ENCODE peak calls at places on chromosome 13, in eight cellular contexts. T is cardiac muscle cell, K is fibroblast of lung, N is mammary epithelial cell, F is AG04449, A is tibial artery, P is GM12865, U is heart right ventricle. D is an unnamed sample.

GRCh38 chr13:33634526-33635111 is 183.3 kb upstream of the RFC3 start:
- DNase-seq in F (no peak), P (no peak), T (peak), K (peak), A (no peak), N (peak), U (no peak), D (no peak)

GRCh38 chr13:46751811-46752635 is 44.9 kb downstream of the ESD start:
- DNase-seq in P (peak), N (no peak), A (no peak), F (peak), T (no peak), K (no peak), U (no peak), D (no peak)

GRCh38 chr13:33207616-33207964 is 78.0 kb downstream of the STARD13 start:
- DNase-seq in A (no peak), N (peak), P (peak), F (no peak), U (peak), T (peak), K (peak), D (no peak)

GRCh38 chr13:83618966-83619365 is 263.3 kb downstream of the SLITRK1 start:
- DNase-seq in N (peak), U (no peak), K (peak), T (peak), F (peak), P (no peak), A (no peak), D (no peak)

GRCh38 chr13:39970177-39970846 is 314.9 kb downstream of the COG6 start:
- DNase-seq in U (no peak), F (no peak), N (no peak), A (no peak), K (no peak), T (no peak), P (peak), D (no peak)

GRCh38 chr13:94154362-94154761 is 325.1 kb downstream of the DCT start:
- DNase-seq in P (no peak), A (peak), T (peak), F (peak), U (no peak), K (peak), N (peak), D (peak)

GRCh38 chr13:113584205-113584869 is at the start of gene TFDP1:
- DNase-seq in F (no peak), U (peak), T (peak), A (peak), K (peak), N (peak), P (peak), D (peak)

GRCh38 chr13:50014404-50014803 is 840 bp upstream of the KCNRG start:
- DNase-seq in N (no peak), U (no peak), P (no peak), F (no peak), T (no peak), A (no peak), K (no peak), D (no peak)

GRCh38 chr13:30892966-30893365 is 13.1 kb upstream of the MEDAG start:
- DNase-seq in U (no peak), K (peak), F (no peak), P (peak), A (peak), T (peak), N (no peak), D (no peak)

GRCh38 chr13:99656843-99657506 is 155.7 kb downstream of the TM9SF2 start:
- DNase-seq in A (no peak), T (no peak), U (no peak), N (no peak), K (no peak), F (no peak), P (no peak), D (no peak)

GRCh38 chr13:37386276-37386675 is 212.3 kb downstream of the POSTN start:
- DNase-seq in F (no peak), K (no peak), T (peak), P (no peak), N (no peak), A (no peak), U (no peak), D (no peak)

GRCh38 chr13:100035936-100036335 is 53.0 kb upstream of the PCCA start:
- DNase-seq in N (no peak), A (no peak), T (no peak), U (no peak), P (no peak), F (no peak), K (no peak), D (no peak)

GRCh38 chr13:32783067-32783466 is 196.8 kb downstream of the PDS5B start:
- DNase-seq in P (no peak), T (peak), A (no peak), F (no peak), N (peak), K (peak), U (no peak), D (no peak)

GRCh38 chr13:53151692-53152421 is 123.2 kb downstream of the OLFM4 start:
- DNase-seq in U (peak), P (peak), F (no peak), K (peak), N (no peak), A (no peak), T (peak), D (peak)

GRCh38 chr13:88014527-88014926 is 343.4 kb downstream of the SLITRK5 start:
- DNase-seq in T (peak), P (no peak), N (no peak), K (peak), U (no peak), F (no peak), A (no peak), D (no peak)

GRCh38 chr13:84940801-84941200 is 858.4 kb downstream of the SLITRK6 start:
- DNase-seq in U (no peak), N (no peak), K (no peak), P (no peak), T (no peak), F (no peak), A (no peak), D (no peak)

GRCh38 chr13:34256236-34256635 is 438.3 kb downstream of the RFC3 start:
- DNase-seq in U (no peak), T (no peak), A (no peak), F (no peak), N (no peak), K (no peak), P (no peak), D (no peak)

GRCh38 chr13:97658556-97658955 is 224.6 kb downstream of the RAP2A start:
- DNase-seq in P (no peak), T (peak), A (no peak), U (no peak), F (no peak), N (no peak), K (no peak), D (no peak)

GRCh38 chr13:43981091-43981490 is 101.4 kb downstream of the LACC1 start:
- DNase-seq in K (no peak), A (no peak), P (peak), N (no peak), T (no peak), U (no peak), F (no peak), D (no peak)
- TF ChIP-seq CTCF in K (no peak), A (no peak), P (peak), N (no peak), T (no peak), U (no peak), F (no peak), D (peak)

DNA sequence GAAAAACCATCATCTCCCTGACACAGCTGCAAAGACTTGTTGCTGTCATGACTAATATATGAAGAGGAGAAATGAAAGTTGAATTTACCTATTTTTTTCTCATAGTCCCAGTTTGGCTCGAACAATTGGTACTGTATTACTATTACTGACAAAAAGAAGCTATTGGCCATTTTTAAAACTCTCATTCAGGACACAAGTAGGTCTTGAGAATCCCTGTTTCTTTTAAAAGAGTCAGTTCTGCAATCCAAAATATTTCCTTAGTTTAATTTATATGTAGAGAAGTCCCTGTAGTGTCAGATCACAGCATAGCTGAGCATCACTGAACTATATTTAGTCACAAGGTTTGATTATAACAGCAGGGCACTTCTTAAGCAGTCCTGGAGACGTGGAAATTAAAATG is 12.2 kb upstream of the SPART start:
- DNase-seq in A (no peak), P (peak), N (no peak), U (no peak), K (no peak), T (no peak), F (no peak), D (no peak)
- H3K4me3 ChIP-seq in A (no peak), P (no peak), N (no peak), U (no peak), K (no peak), T (no peak), F (no peak), D (no peak)

GRCh38 chr13:42048625-42049453 is at the start of gene DGKH:
- DNase-seq in P (peak), U (peak), K (peak), T (peak), N (peak), A (peak), F (no peak), D (no peak)
- TF ChIP-seq CTCF in P (no peak), U (no peak), K (no peak), T (peak), N (no peak), A (peak), F (peak), D (no peak)

GRCh38 chr13:110298566-110299321 is 8.2 kb downstream of the COL4A1 start:
- DNase-seq in K (peak), U (no peak), P (no peak), A (no peak), N (no peak), F (no peak), T (peak), D (no peak)
- H3K4me3 ChIP-seq in K (no peak), U (peak), P (no peak), A (peak), N (no peak), F (no peak), T (no peak), D (no peak)

DNA sequence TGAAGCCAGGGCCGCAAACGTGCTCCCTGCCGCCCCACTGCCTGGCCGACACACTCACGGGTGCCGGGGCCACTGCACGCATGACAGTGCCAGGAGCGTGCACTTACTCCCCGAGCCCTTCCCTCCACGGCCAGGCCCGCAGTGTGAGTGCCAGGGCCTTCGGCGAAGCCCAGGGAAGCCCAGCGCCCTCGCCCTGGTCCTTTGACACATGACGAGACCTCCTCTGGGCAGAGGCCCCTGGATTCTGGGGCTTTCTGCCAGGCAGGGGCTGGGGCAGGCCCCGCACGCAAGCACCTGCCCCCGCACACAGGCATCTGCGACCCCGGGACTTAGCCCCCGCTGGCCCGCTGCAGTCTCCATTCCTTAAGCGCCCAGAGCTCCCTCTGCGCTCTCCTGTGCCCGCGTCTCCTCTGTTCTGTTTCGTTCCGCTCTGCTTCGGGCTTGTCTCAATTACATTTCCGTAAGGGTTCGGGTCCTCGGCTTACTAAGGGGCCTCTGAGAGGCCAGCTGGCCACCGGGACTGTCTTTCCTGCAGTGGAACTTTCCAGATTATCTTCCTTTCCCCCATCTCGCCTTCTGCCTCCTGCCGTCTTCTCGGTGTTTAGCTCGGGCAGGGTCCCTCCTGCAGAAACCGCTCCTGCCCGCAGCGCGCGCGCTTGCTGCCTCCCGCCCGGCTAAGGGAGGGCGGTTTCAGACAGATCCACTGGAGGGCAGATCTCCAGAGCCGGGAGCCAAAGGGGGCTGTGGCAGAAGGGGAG is 98.8 kb downstream of the ING1 start:
- DNase-seq in K (peak), N (no peak), P (no peak), T (peak), U (no peak), A (peak), F (no peak), D (no peak)
- TF ChIP-seq CTCF in K (peak), N (no peak), P (no peak), T (peak), U (no peak), A (no peak), F (peak), D (peak)

GRCh38 chr13:27969073-27969865 is at the start of gene CDX2:
- DNase-seq in N (no peak), U (no peak), F (no peak), P (no peak), T (no peak), K (no peak), A (no peak), D (no peak)
- H3K4me3 ChIP-seq in N (no peak), U (no peak), F (no peak), P (no peak), T (peak), K (no peak), A (no peak), D (no peak)

DNA sequence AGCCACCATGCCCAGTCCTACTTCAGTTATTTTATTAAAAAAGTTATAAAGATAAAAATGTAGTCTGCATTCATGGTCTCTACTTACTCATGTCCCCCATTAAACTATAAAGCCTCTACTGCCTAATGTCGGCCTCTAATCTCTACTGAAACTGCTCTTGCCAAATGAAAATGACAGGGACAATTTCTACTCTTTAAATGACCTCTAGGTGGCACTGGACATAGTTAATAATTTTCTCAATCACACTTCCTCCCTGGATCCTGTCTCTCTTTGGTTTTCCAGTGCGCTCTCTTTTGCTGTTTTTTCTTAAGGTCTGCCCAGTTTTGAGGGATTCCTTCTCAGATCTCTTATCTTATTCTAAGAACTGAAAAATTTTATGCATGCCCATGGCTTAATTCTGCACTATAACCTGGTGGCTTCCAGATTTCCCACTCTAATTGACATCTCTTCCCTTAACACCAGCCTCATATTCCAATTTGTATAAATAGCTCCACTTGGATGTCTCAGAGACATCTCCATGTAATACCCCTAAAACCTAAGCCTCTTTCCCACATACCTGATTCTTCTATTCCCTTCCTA is 54.3 kb downstream of the MTMR6 start:
- DNase-seq in N (peak), F (no peak), U (no peak), T (peak), P (peak), K (peak), A (no peak), D (peak)
- TF ChIP-seq CTCF in N (peak), F (peak), U (no peak), T (peak), P (peak), K (peak), A (peak), D (peak)

DNA sequence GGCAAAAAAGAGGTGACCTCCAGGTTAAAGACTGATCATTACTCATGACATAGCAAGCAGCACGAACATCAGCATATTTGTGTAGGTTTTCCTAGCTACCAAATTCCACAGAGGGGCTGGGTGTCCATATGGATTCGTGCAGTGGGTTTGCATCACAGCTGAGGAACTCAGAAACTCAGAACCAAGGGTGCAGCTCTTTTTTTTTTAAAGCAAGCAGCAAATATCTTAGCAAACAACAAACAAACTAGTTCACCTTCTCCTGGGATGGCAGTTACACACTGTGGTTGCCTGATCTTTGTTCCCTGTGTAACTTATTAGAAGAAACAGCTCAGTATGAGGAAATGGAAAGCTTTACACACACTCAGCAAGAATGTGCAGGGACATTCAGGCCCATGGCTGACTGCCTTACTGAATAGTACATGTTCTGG is 4.1 kb downstream of the NDFIP2 start:
- DNase-seq in A (no peak), T (peak), P (no peak), K (peak), F (peak), N (peak), U (no peak), D (peak)
- H3K4me3 ChIP-seq in A (no peak), T (no peak), P (no peak), K (no peak), F (no peak), N (peak), U (no peak), D (no peak)

DNA sequence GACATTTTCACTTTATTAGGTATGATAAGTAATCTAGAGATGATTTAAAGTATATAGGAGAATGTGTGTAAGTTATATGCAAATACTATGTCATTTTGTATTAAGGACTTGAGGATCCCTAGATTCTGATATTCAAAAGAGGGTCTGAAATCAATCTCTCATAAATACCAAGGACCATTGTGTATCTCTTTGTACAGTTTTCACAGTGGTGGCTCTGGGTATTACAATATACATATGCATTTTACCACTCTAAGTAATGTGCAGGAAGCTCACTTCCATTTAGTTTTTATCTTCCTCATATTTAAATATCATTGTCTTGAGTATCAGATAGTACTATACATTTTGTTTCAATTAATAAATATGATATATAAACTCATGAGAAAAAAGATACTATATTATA is 862.6 kb upstream of the PCDH20 start:
- DNase-seq in K (no peak), P (no peak), A (no peak), T (no peak), U (no peak), F (no peak), N (no peak), D (no peak)
- TF ChIP-seq CTCF in K (no peak), P (no peak), A (no peak), T (no peak), U (no peak), F (no peak), N (peak), D (peak)